ENCODE peak calls at places on chromosomes 4 and X, in four cellular contexts. B, Q, X and L are unnamed samples.
A peak's percentile ranks its signal among the peaks of the same experiment; 100 is the strongest.

GRCh38 chr4:100981447-100982204 is 365.7 kb downstream of the PPP3CA start:
- DNase-seq in B (no peak), Q (no peak), X (no peak), L (peak; percentile 57)

GRCh38 chr4:161160718-161161117 is 1003.1 kb downstream of the FSTL5 start:
- DNase-seq in B (no peak), Q (no peak), X (no peak), L (no peak)

GRCh38 chrX:134782796-134783195 is 124.5 kb upstream of the PLAC1 start:
- DNase-seq in B (no peak), Q (no peak), X (peak; percentile 35), L (no peak)

GRCh38 chr4:15577508-15577907 is 77.6 kb downstream of the FBXL5 start:
- DNase-seq in B (no peak), Q (no peak), X (no peak), L (no peak)

GRCh38 chr4:15482346-15482745 is 12.7 kb downstream of the CC2D2A start:
- DNase-seq in B (no peak), Q (no peak), X (no peak), L (no peak)

GRCh38 chrX:40844476-40844875 is 109.1 kb upstream of the MED14 start:
- DNase-seq in B (no peak), Q (no peak), X (no peak), L (no peak)

GRCh38 chrX:150869450-150869849 is 29.0 kb downstream of the CD99L2 start:
- DNase-seq in B (no peak), Q (no peak), X (no peak), L (no peak)

GRCh38 chrX:140091276-140091886 is 126.1 kb upstream of the CXorf66 start:
- DNase-seq in B (no peak), Q (no peak), X (peak; percentile 9), L (peak; percentile 45)

GRCh38 chr4:73606465-73606974 is 13.7 kb downstream of the RASSF6 start:
- DNase-seq in B (no peak), Q (no peak), X (no peak), L (no peak)

GRCh38 chr4:122555216-122555615 is 65.7 kb downstream of the IL21 start:
- DNase-seq in B (no peak), Q (no peak), X (no peak), L (no peak)

GRCh38 chr4:153594208-153594607 is 89.9 kb upstream of the TLR2 start:
- DNase-seq in B (no peak), Q (no peak), X (no peak), L (no peak)

GRCh38 chrX:154382483-154383069 is 3.5 kb downstream of the EMD start:
- DNase-seq in B (no peak), Q (no peak), X (no peak), L (peak; percentile 14)

GRCh38 chr4:124227979-124228378 is 484.6 kb downstream of the ANKRD50 start:
- DNase-seq in B (no peak), Q (no peak), X (no peak), L (no peak)

GRCh38 chr4:158856852-158857251 is 88.0 kb downstream of the FNIP2 start:
- DNase-seq in B (no peak), Q (no peak), X (peak; percentile 40), L (no peak)

GRCh38 chr4:124018383-124019317 is 622.1 kb downstream of the SPRY1 start:
- DNase-seq in B (no peak), Q (peak; percentile 21), X (no peak), L (no peak)

GRCh38 chr4:33395731-33396485 is 2675.7 kb downstream of the PCDH7 start:
- DNase-seq in B (no peak), Q (no peak), X (no peak), L (no peak)

GRCh38 chrX:110070970-110071369 is 68.1 kb downstream of the TMEM164 start:
- DNase-seq in B (no peak), Q (no peak), X (no peak), L (no peak)

GRCh38 chrX:149045645-149046210 is 459.4 kb downstream of the IDS start:
- DNase-seq in B (no peak), Q (no peak), X (no peak), L (no peak)

GRCh38 chrX:46912673-46913491 is 661 bp downstream of the JADE3 start:
- DNase-seq in B (peak; percentile 71), Q (no peak), X (peak; percentile 68), L (no peak)

GRCh38 chr4:244471-244870 is 60.8 kb downstream of the ZNF732 start:
- DNase-seq in B (no peak), Q (no peak), X (peak; percentile 38), L (no peak)

GRCh38 chrX:9312922-9313867 is 151.7 kb upstream of the TBL1X start:
- DNase-seq in B (no peak), Q (peak; percentile 15), X (peak; percentile 39), L (no peak)

GRCh38 chrX:72568406-72569092 is 4.1 kb downstream of the HDAC8 start:
- DNase-seq in B (no peak), Q (no peak), X (no peak), L (no peak)

GRCh38 chr4:8817813-8818062 is 53.9 kb downstream of the HMX1 start:
- DNase-seq in B (peak; percentile 60), Q (no peak), X (no peak), L (no peak)

GRCh38 chr4:111064342-111064993 is 441.6 kb upstream of the PITX2 start:
- DNase-seq in B (no peak), Q (no peak), X (peak; percentile 73), L (no peak)

GRCh38 chr4:154822775-154823174 is 41.7 kb downstream of the RBM46 start:
- DNase-seq in B (no peak), Q (no peak), X (no peak), L (no peak)

GRCh38 chr4:99856166-99856565 is 38.1 kb downstream of the LAMTOR3 start:
- DNase-seq in B (no peak), Q (no peak), X (no peak), L (peak; percentile 64)

GRCh38 chr4:153393397-153393796 is 48.9 kb downstream of the MND1 start:
- DNase-seq in B (no peak), Q (no peak), X (peak; percentile 14), L (no peak)

GRCh38 chrX:136210243-136210642 is 41.0 kb downstream of the MAP7D3 start:
- DNase-seq in B (no peak), Q (no peak), X (no peak), L (no peak)

GRCh38 chrX:136635235-136635634 is 12.7 kb upstream of the CD40LG start:
- DNase-seq in B (no peak), Q (no peak), X (no peak), L (no peak)

GRCh38 chrX:112826020-112826419 is 14.6 kb downstream of the AMOT start:
- DNase-seq in B (no peak), Q (no peak), X (no peak), L (no peak)

GRCh38 chr4:108930186-108930585 is 167.3 kb upstream of the ETNPPL start:
- DNase-seq in B (no peak), Q (no peak), X (no peak), L (no peak)
- TF ChIP-seq CTCF in B (no peak), Q (no peak), X (no peak), L (no peak)

DNA sequence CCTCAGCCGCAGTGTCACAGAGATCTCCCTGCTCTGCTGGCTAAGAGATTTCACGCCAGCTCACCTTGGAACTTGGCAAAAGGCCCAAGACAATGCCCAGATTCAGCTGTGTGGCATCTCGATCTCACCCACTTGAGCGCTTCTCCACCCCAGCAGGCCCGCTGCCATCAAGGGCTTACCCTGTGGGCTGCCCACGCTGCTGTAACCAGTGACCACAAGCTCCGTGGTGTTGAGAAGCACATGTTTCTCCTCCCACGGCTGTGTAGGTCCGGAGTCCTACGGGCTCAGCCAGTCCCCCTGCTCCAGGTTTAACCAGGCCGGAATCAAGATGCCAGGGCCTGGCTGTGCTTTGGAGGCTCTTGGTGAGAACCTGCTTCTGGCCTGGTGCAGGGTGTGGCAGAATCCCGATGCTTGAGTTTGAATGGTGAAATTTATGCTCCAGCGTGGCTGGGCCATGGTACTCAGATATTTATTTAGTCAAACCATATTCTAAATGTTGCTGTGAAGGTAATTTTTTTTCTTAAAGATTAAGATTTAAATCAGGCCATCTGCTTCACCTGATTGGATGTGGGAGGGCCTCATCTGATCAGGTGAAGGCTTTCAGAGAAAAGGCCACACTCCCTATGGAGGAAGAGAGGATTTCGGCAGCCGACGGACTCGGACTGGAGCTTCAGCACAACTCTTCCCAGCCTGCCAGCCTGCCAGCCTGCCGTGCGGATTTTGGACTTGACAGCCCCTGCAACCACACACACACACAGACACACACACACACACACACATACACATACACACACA is 24.8 kb upstream of the ADRA2C start:
- DNase-seq in B (no peak), Q (no peak), X (no peak), L (no peak)
- TF ChIP-seq CTCF in B (no peak), Q (no peak), X (no peak), L (no peak)

GRCh38 chr4:25896782-25897539 is 17.1 kb upstream of the SMIM20 start:
- DNase-seq in B (no peak), Q (no peak), X (no peak), L (no peak)
- TF ChIP-seq CTCF in B (no peak), Q (no peak), X (no peak), L (no peak)

DNA sequence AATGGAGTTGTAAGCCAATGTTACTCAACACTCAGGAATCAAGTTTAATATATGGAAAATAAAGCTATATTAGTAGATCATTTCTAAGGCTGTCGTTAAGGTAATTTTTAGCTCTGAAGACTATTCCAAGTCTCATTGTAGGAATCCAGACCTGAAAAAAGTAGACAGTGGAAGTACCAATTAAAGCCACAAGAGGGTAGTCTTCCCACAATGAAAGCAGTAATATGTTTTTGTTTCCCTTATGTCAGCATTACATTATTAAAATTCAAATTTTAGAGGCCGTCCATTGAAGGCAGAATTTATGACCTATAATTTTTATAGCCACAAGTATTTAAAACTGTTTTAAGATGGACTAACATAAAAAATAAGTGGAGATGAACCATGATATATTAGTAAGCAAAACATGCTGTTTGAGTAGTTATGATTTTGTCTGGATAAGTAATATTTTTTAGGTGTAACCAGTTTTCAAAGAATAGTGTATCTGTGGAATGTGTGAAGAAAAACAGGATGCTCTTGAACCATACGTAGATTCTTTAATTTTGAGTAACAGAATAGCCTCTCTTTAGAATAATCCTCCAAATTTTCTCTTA is 372.6 kb upstream of the TECRL start:
- DNase-seq in B (no peak), Q (no peak), X (peak; percentile 28), L (no peak)
- TF ChIP-seq CTCF in B (peak; percentile 90), Q (peak; percentile 50), X (peak; percentile 54), L (peak; percentile 35)

DNA sequence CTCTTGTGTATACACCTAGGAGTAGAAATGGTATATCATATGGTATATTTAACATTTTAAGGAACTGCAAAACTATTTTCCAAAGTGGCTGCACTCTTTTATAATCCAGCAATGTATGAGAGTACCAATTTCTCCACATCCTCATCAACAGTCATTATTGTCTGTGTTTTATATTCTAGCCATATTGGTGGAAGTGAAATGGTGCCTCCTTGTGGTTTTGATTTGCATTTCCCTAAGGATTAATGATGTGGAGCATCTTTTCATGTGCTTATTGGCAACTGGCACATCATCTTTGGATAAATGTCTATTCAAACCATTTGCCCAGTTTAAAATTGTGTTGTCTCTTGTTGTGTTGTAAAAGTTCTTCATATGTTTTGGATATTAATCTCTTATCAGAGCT is 9.6 kb downstream of the BMP15 start:
- DNase-seq in B (no peak), Q (no peak), X (peak; percentile 16), L (no peak)
- TF ChIP-seq CTCF in B (peak; percentile 65), Q (no peak), X (peak; percentile 26), L (no peak)